ENCODE peak calls at places on chromosomes 11 and 22, in nine cellular contexts. One of them, this sample, is unnamed.

GRCh38 chr11:28176231-28176853 is 68.2 kb downstream of the METTL15 start:
- DNase-seq in HTR-8/SVneo: peak
- DNase-seq in caudate nucleus: no peak
- DNase-seq in thoracic aorta: no peak
- DNase-seq in neural crest cell: no peak
- DNase-seq in hypothalamus: no peak
- DNase-seq in left ventricle myocardium superior: no peak
- DNase-seq in brain microvascular endothelial cell: no peak
- DNase-seq in activated CD4-positive, alpha-beta T cell treated with anti-CD3 and anti-CD28 coated beads for 24 hours: no peak
- DNase-seq in this sample: no peak

GRCh38 chr11:2301631-2302272 is at the start of the genes C11orf21 and TSPAN32:
- DNase-seq in hypothalamus: no peak
- DNase-seq in brain microvascular endothelial cell: no peak
- DNase-seq in thoracic aorta: no peak
- DNase-seq in HTR-8/SVneo: no peak
- DNase-seq in caudate nucleus: no peak
- DNase-seq in activated CD4-positive, alpha-beta T cell treated with anti-CD3 and anti-CD28 coated beads for 24 hours: peak
- DNase-seq in left ventricle myocardium superior: peak
- DNase-seq in neural crest cell: no peak
- DNase-seq in this sample: no peak

GRCh38 chr22:22520020-22520656 is at the start of gene ZNF280A:
- DNase-seq in HTR-8/SVneo: no peak
- DNase-seq in hypothalamus: no peak
- DNase-seq in left ventricle myocardium superior: no peak
- DNase-seq in brain microvascular endothelial cell: peak
- DNase-seq in thoracic aorta: no peak
- DNase-seq in neural crest cell: no peak
- DNase-seq in activated CD4-positive, alpha-beta T cell treated with anti-CD3 and anti-CD28 coated beads for 24 hours: no peak
- DNase-seq in caudate nucleus: no peak
- DNase-seq in this sample: no peak

GRCh38 chr22:32700186-32700882 is 101.2 kb upstream of the TIMP3 start:
- DNase-seq in thoracic aorta: no peak
- DNase-seq in caudate nucleus: no peak
- DNase-seq in HTR-8/SVneo: no peak
- DNase-seq in left ventricle myocardium superior: peak
- DNase-seq in neural crest cell: no peak
- DNase-seq in activated CD4-positive, alpha-beta T cell treated with anti-CD3 and anti-CD28 coated beads for 24 hours: no peak
- DNase-seq in brain microvascular endothelial cell: no peak
- DNase-seq in hypothalamus: no peak
- DNase-seq in this sample: no peak

GRCh38 chr11:47314992-47315391 is 37.5 kb downstream of the MYBPC3 start:
- DNase-seq in activated CD4-positive, alpha-beta T cell treated with anti-CD3 and anti-CD28 coated beads for 24 hours: no peak
- DNase-seq in caudate nucleus: no peak
- DNase-seq in hypothalamus: no peak
- DNase-seq in left ventricle myocardium superior: no peak
- DNase-seq in thoracic aorta: no peak
- DNase-seq in neural crest cell: no peak
- DNase-seq in HTR-8/SVneo: no peak
- DNase-seq in brain microvascular endothelial cell: no peak
- DNase-seq in this sample: no peak

GRCh38 chr11:75797116-75797515 is 17.9 kb upstream of the UVRAG start:
- DNase-seq in caudate nucleus: no peak
- DNase-seq in brain microvascular endothelial cell: no peak
- DNase-seq in left ventricle myocardium superior: no peak
- DNase-seq in neural crest cell: no peak
- DNase-seq in HTR-8/SVneo: no peak
- DNase-seq in hypothalamus: no peak
- DNase-seq in activated CD4-positive, alpha-beta T cell treated with anti-CD3 and anti-CD28 coated beads for 24 hours: no peak
- DNase-seq in thoracic aorta: no peak
- DNase-seq in this sample: no peak

GRCh38 chr22:39567135-39567946 is 3.2 kb upstream of the CACNA1I start:
- DNase-seq in activated CD4-positive, alpha-beta T cell treated with anti-CD3 and anti-CD28 coated beads for 24 hours: peak
- DNase-seq in caudate nucleus: no peak
- DNase-seq in brain microvascular endothelial cell: no peak
- DNase-seq in neural crest cell: no peak
- DNase-seq in hypothalamus: no peak
- DNase-seq in HTR-8/SVneo: no peak
- DNase-seq in left ventricle myocardium superior: no peak
- DNase-seq in thoracic aorta: no peak
- DNase-seq in this sample: no peak

GRCh38 chr11:123122341-123122740 is 60.4 kb upstream of the HSPA8 start:
- DNase-seq in HTR-8/SVneo: no peak
- DNase-seq in left ventricle myocardium superior: peak
- DNase-seq in caudate nucleus: no peak
- DNase-seq in thoracic aorta: no peak
- DNase-seq in hypothalamus: no peak
- DNase-seq in brain microvascular endothelial cell: peak
- DNase-seq in neural crest cell: no peak
- DNase-seq in activated CD4-positive, alpha-beta T cell treated with anti-CD3 and anti-CD28 coated beads for 24 hours: no peak
- DNase-seq in this sample: no peak

GRCh38 chr11:67303989-67304411 is 670 bp downstream of the SSH3 start:
- DNase-seq in neural crest cell: no peak
- DNase-seq in hypothalamus: no peak
- DNase-seq in left ventricle myocardium superior: peak
- DNase-seq in activated CD4-positive, alpha-beta T cell treated with anti-CD3 and anti-CD28 coated beads for 24 hours: no peak
- DNase-seq in thoracic aorta: no peak
- DNase-seq in HTR-8/SVneo: peak
- DNase-seq in caudate nucleus: no peak
- DNase-seq in brain microvascular endothelial cell: no peak
- DNase-seq in this sample: no peak

GRCh38 chr11:34606326-34607120 is 14.4 kb upstream of the EHF start:
- DNase-seq in neural crest cell: no peak
- DNase-seq in left ventricle myocardium superior: no peak
- DNase-seq in activated CD4-positive, alpha-beta T cell treated with anti-CD3 and anti-CD28 coated beads for 24 hours: no peak
- DNase-seq in thoracic aorta: no peak
- DNase-seq in HTR-8/SVneo: no peak
- DNase-seq in brain microvascular endothelial cell: no peak
- DNase-seq in caudate nucleus: no peak
- DNase-seq in hypothalamus: no peak
- DNase-seq in this sample: no peak

GRCh38 chr11:111913997-111914396 is 1.5 kb downstream of the HSPB2 start:
- DNase-seq in left ventricle myocardium superior: peak
- DNase-seq in thoracic aorta: peak
- DNase-seq in HTR-8/SVneo: no peak
- DNase-seq in caudate nucleus: peak
- DNase-seq in neural crest cell: no peak
- DNase-seq in activated CD4-positive, alpha-beta T cell treated with anti-CD3 and anti-CD28 coated beads for 24 hours: no peak
- DNase-seq in brain microvascular endothelial cell: peak
- DNase-seq in hypothalamus: no peak
- DNase-seq in this sample: no peak

GRCh38 chr22:38077595-38077994 is 6.4 kb downstream of the SLC16A8 start:
- DNase-seq in left ventricle myocardium superior: no peak
- DNase-seq in neural crest cell: no peak
- DNase-seq in caudate nucleus: no peak
- DNase-seq in thoracic aorta: no peak
- DNase-seq in HTR-8/SVneo: no peak
- DNase-seq in activated CD4-positive, alpha-beta T cell treated with anti-CD3 and anti-CD28 coated beads for 24 hours: no peak
- DNase-seq in hypothalamus: no peak
- DNase-seq in brain microvascular endothelial cell: no peak
- DNase-seq in this sample: no peak

GRCh38 chr11:64356498-64357411 is 2.2 kb upstream of the RPS6KA4 start:
- DNase-seq in hypothalamus: no peak
- DNase-seq in left ventricle myocardium superior: no peak
- DNase-seq in activated CD4-positive, alpha-beta T cell treated with anti-CD3 and anti-CD28 coated beads for 24 hours: no peak
- DNase-seq in HTR-8/SVneo: no peak
- DNase-seq in brain microvascular endothelial cell: no peak
- DNase-seq in caudate nucleus: no peak
- DNase-seq in thoracic aorta: no peak
- DNase-seq in neural crest cell: peak
- DNase-seq in this sample: no peak

GRCh38 chr11:134120143-134120850 is 51.4 kb downstream of the JAM3 start:
- DNase-seq in left ventricle myocardium superior: peak
- DNase-seq in HTR-8/SVneo: no peak
- DNase-seq in brain microvascular endothelial cell: peak
- DNase-seq in caudate nucleus: peak
- DNase-seq in thoracic aorta: no peak
- DNase-seq in activated CD4-positive, alpha-beta T cell treated with anti-CD3 and anti-CD28 coated beads for 24 hours: no peak
- DNase-seq in neural crest cell: no peak
- DNase-seq in hypothalamus: no peak
- DNase-seq in this sample: no peak

GRCh38 chr11:27524155-27524554 is 17.6 kb upstream of the LIN7C start:
- DNase-seq in activated CD4-positive, alpha-beta T cell treated with anti-CD3 and anti-CD28 coated beads for 24 hours: no peak
- DNase-seq in caudate nucleus: no peak
- DNase-seq in left ventricle myocardium superior: no peak
- DNase-seq in neural crest cell: no peak
- DNase-seq in brain microvascular endothelial cell: peak
- DNase-seq in thoracic aorta: no peak
- DNase-seq in hypothalamus: no peak
- DNase-seq in HTR-8/SVneo: peak
- DNase-seq in this sample: no peak

GRCh38 chr11:3950996-3951662 is 95.7 kb downstream of the STIM1 start:
- DNase-seq in caudate nucleus: no peak
- DNase-seq in neural crest cell: no peak
- DNase-seq in thoracic aorta: no peak
- DNase-seq in brain microvascular endothelial cell: peak
- DNase-seq in hypothalamus: no peak
- DNase-seq in left ventricle myocardium superior: no peak
- DNase-seq in activated CD4-positive, alpha-beta T cell treated with anti-CD3 and anti-CD28 coated beads for 24 hours: no peak
- DNase-seq in HTR-8/SVneo: no peak
- DNase-seq in this sample: no peak

GRCh38 chr11:60118333-60118732 is 29.9 kb downstream of the MS4A2 start:
- DNase-seq in left ventricle myocardium superior: no peak
- DNase-seq in brain microvascular endothelial cell: no peak
- DNase-seq in thoracic aorta: no peak
- DNase-seq in activated CD4-positive, alpha-beta T cell treated with anti-CD3 and anti-CD28 coated beads for 24 hours: no peak
- DNase-seq in hypothalamus: no peak
- DNase-seq in caudate nucleus: no peak
- DNase-seq in neural crest cell: no peak
- DNase-seq in HTR-8/SVneo: no peak
- DNase-seq in this sample: no peak

GRCh38 chr11:63920126-63920869 is 3.3 kb upstream of the RCOR2 start:
- DNase-seq in thoracic aorta: no peak
- DNase-seq in neural crest cell: peak
- DNase-seq in caudate nucleus: peak
- DNase-seq in left ventricle myocardium superior: peak
- DNase-seq in brain microvascular endothelial cell: no peak
- DNase-seq in activated CD4-positive, alpha-beta T cell treated with anti-CD3 and anti-CD28 coated beads for 24 hours: no peak
- DNase-seq in hypothalamus: no peak
- DNase-seq in HTR-8/SVneo: no peak
- DNase-seq in this sample: peak

GRCh38 chr11:10116588-10116987 is 177.4 kb downstream of the SBF2 start:
- DNase-seq in caudate nucleus: no peak
- DNase-seq in HTR-8/SVneo: no peak
- DNase-seq in neural crest cell: no peak
- DNase-seq in thoracic aorta: no peak
- DNase-seq in activated CD4-positive, alpha-beta T cell treated with anti-CD3 and anti-CD28 coated beads for 24 hours: no peak
- DNase-seq in brain microvascular endothelial cell: no peak
- DNase-seq in hypothalamus: no peak
- DNase-seq in left ventricle myocardium superior: no peak
- DNase-seq in this sample: no peak

GRCh38 chr11:102240502-102240901 is 76.8 kb upstream of the BIRC3 start:
- DNase-seq in brain microvascular endothelial cell: peak
- DNase-seq in caudate nucleus: no peak
- DNase-seq in activated CD4-positive, alpha-beta T cell treated with anti-CD3 and anti-CD28 coated beads for 24 hours: no peak
- DNase-seq in thoracic aorta: no peak
- DNase-seq in left ventricle myocardium superior: no peak
- DNase-seq in hypothalamus: no peak
- DNase-seq in HTR-8/SVneo: no peak
- DNase-seq in neural crest cell: no peak
- DNase-seq in this sample: no peak

GRCh38 chr11:129374081-129374992 is 1.3 kb upstream of the BARX2 start:
- DNase-seq in caudate nucleus: no peak
- DNase-seq in thoracic aorta: no peak
- DNase-seq in activated CD4-positive, alpha-beta T cell treated with anti-CD3 and anti-CD28 coated beads for 24 hours: no peak
- DNase-seq in brain microvascular endothelial cell: no peak
- DNase-seq in left ventricle myocardium superior: no peak
- DNase-seq in HTR-8/SVneo: no peak
- DNase-seq in neural crest cell: no peak
- DNase-seq in hypothalamus: no peak
- DNase-seq in this sample: peak

GRCh38 chr11:70763606-70764005 is 365.3 kb downstream of the CTTN start:
- DNase-seq in HTR-8/SVneo: no peak
- DNase-seq in caudate nucleus: no peak
- DNase-seq in hypothalamus: no peak
- DNase-seq in brain microvascular endothelial cell: no peak
- DNase-seq in left ventricle myocardium superior: no peak
- DNase-seq in neural crest cell: no peak
- DNase-seq in thoracic aorta: no peak
- DNase-seq in activated CD4-positive, alpha-beta T cell treated with anti-CD3 and anti-CD28 coated beads for 24 hours: no peak
- DNase-seq in this sample: no peak

GRCh38 chr22:16866167-16866566 is 41.0 kb upstream of the XKR3 start:
- DNase-seq in activated CD4-positive, alpha-beta T cell treated with anti-CD3 and anti-CD28 coated beads for 24 hours: no peak
- DNase-seq in neural crest cell: no peak
- DNase-seq in brain microvascular endothelial cell: no peak
- DNase-seq in caudate nucleus: no peak
- DNase-seq in left ventricle myocardium superior: no peak
- DNase-seq in thoracic aorta: no peak
- DNase-seq in hypothalamus: no peak
- DNase-seq in HTR-8/SVneo: no peak
- DNase-seq in this sample: no peak

GRCh38 chr22:37176464-37177061 is 11.5 kb downstream of the C1QTNF6 start:
- DNase-seq in HTR-8/SVneo: no peak
- DNase-seq in left ventricle myocardium superior: peak
- DNase-seq in brain microvascular endothelial cell: peak
- DNase-seq in thoracic aorta: no peak
- DNase-seq in caudate nucleus: no peak
- DNase-seq in hypothalamus: no peak
- DNase-seq in neural crest cell: no peak
- DNase-seq in activated CD4-positive, alpha-beta T cell treated with anti-CD3 and anti-CD28 coated beads for 24 hours: no peak
- DNase-seq in this sample: no peak

GRCh38 chr11:267491-267994 is 10.7 kb upstream of the NLRP6 start:
- DNase-seq in HTR-8/SVneo: no peak
- DNase-seq in left ventricle myocardium superior: peak
- DNase-seq in brain microvascular endothelial cell: no peak
- DNase-seq in activated CD4-positive, alpha-beta T cell treated with anti-CD3 and anti-CD28 coated beads for 24 hours: no peak
- DNase-seq in hypothalamus: no peak
- DNase-seq in neural crest cell: no peak
- DNase-seq in caudate nucleus: no peak
- DNase-seq in thoracic aorta: no peak
- DNase-seq in this sample: no peak

GRCh38 chr11:84313830-84314359 is 1027.7 kb upstream of the CCDC90B start:
- DNase-seq in thoracic aorta: no peak
- DNase-seq in activated CD4-positive, alpha-beta T cell treated with anti-CD3 and anti-CD28 coated beads for 24 hours: no peak
- DNase-seq in neural crest cell: no peak
- DNase-seq in brain microvascular endothelial cell: no peak
- DNase-seq in HTR-8/SVneo: no peak
- DNase-seq in hypothalamus: no peak
- DNase-seq in caudate nucleus: no peak
- DNase-seq in left ventricle myocardium superior: no peak
- DNase-seq in this sample: no peak

GRCh38 chr11:15807827-15808226 is 548.5 kb downstream of the SOX6 start:
- DNase-seq in neural crest cell: no peak
- DNase-seq in hypothalamus: no peak
- DNase-seq in thoracic aorta: no peak
- DNase-seq in caudate nucleus: no peak
- DNase-seq in brain microvascular endothelial cell: no peak
- DNase-seq in activated CD4-positive, alpha-beta T cell treated with anti-CD3 and anti-CD28 coated beads for 24 hours: no peak
- DNase-seq in left ventricle myocardium superior: no peak
- DNase-seq in HTR-8/SVneo: no peak
- DNase-seq in this sample: no peak

GRCh38 chr22:40955516-40955915 is 4.3 kb downstream of the RBX1 start:
- DNase-seq in caudate nucleus: no peak
- DNase-seq in thoracic aorta: no peak
- DNase-seq in activated CD4-positive, alpha-beta T cell treated with anti-CD3 and anti-CD28 coated beads for 24 hours: no peak
- DNase-seq in hypothalamus: no peak
- DNase-seq in left ventricle myocardium superior: no peak
- DNase-seq in neural crest cell: no peak
- DNase-seq in brain microvascular endothelial cell: no peak
- DNase-seq in HTR-8/SVneo: no peak
- DNase-seq in this sample: no peak

GRCh38 chr11:2778630-2779498 is 79.1 kb upstream of the KCNQ1OT1 start:
- DNase-seq in thoracic aorta: peak
- DNase-seq in HTR-8/SVneo: no peak
- DNase-seq in activated CD4-positive, alpha-beta T cell treated with anti-CD3 and anti-CD28 coated beads for 24 hours: no peak
- DNase-seq in brain microvascular endothelial cell: peak
- DNase-seq in hypothalamus: no peak
- DNase-seq in left ventricle myocardium superior: peak
- DNase-seq in neural crest cell: peak
- DNase-seq in caudate nucleus: peak
- DNase-seq in this sample: peak